ENCODE peak calls at places on chromosomes 2 and 18, in seven cellular contexts. G is A549, O is astrocyte of the cerebellum, Z is thoracic aorta, A is fibroblast of lung, P is BE2C, E is coronary artery. W is an unnamed sample.

GRCh38 chr18:27794527-27794926 is 382.4 kb downstream of the CDH2 start:
- DNase-seq in O (no peak), P (no peak), Z (no peak), A (no peak), G (no peak), E (no peak), W (no peak)

GRCh38 chr2:231563378-231563961 is 29.2 kb upstream of the TEX44 start:
- DNase-seq in A (peak), E (no peak), P (peak), Z (no peak), G (peak), O (peak), W (peak)

GRCh38 chr2:157480182-157480961 is 36.5 kb upstream of the CYTIP start:
- DNase-seq in A (peak), P (no peak), Z (no peak), G (no peak), E (no peak), O (no peak), W (no peak)

GRCh38 chr2:127674241-127675209 is 805 bp downstream of the LIMS2 start:
- DNase-seq in E (peak), O (no peak), A (no peak), Z (no peak), P (no peak), G (no peak), W (peak)

GRCh38 chr2:160471950-160472349 is 21.7 kb downstream of the RBMS1 start:
- DNase-seq in E (no peak), O (no peak), A (peak), Z (no peak), P (no peak), G (no peak), W (no peak)

GRCh38 chr18:72830109-72830508 is 37.7 kb downstream of the NETO1 start:
- DNase-seq in G (peak), Z (no peak), A (no peak), O (peak), P (no peak), E (no peak), W (peak)

GRCh38 chr18:35514752-35515459 is 17.1 kb upstream of the INO80C start:
- DNase-seq in P (no peak), A (no peak), G (no peak), Z (no peak), E (no peak), O (no peak), W (no peak)

GRCh38 chr2:110713508-110714362 is 18.6 kb upstream of the ACOXL start:
- DNase-seq in O (no peak), A (no peak), E (no peak), P (no peak), G (no peak), Z (no peak), W (no peak)

GRCh38 chr2:217979151-217979811 is 23.5 kb downstream of the TNS1 start:
- DNase-seq in A (peak), P (no peak), Z (no peak), O (no peak), E (no peak), G (no peak), W (no peak)

GRCh38 chr2:69217333-69218080 is 169.5 kb downstream of the GFPT1 start:
- DNase-seq in Z (no peak), P (no peak), E (no peak), G (no peak), O (no peak), A (no peak), W (no peak)

GRCh38 chr2:45311559-45311958 is 299.5 kb downstream of the SRBD1 start:
- DNase-seq in P (no peak), O (no peak), A (no peak), E (no peak), G (no peak), Z (no peak), W (no peak)

GRCh38 chr2:30428034-30428662 is 18.9 kb upstream of the LCLAT1 start:
- DNase-seq in A (no peak), G (no peak), Z (no peak), E (no peak), O (no peak), P (no peak), W (no peak)

GRCh38 chr2:182318466-182319309 is 108.1 kb downstream of the PDE1A start:
- DNase-seq in O (no peak), E (no peak), G (no peak), Z (no peak), P (no peak), A (peak), W (no peak)

GRCh38 chr2:190094471-190094870 is 31.9 kb upstream of the MSTN start:
- DNase-seq in A (no peak), Z (no peak), O (no peak), G (no peak), P (no peak), E (no peak), W (no peak)

GRCh38 chr2:239201531-239201876 is 199.3 kb downstream of the HDAC4 start:
- DNase-seq in G (no peak), O (no peak), A (no peak), E (no peak), Z (no peak), P (no peak), W (no peak)

GRCh38 chr2:215751200-215751910 is 262.0 kb downstream of the MREG start:
- DNase-seq in O (peak), G (peak), Z (no peak), A (peak), P (no peak), E (no peak), W (no peak)

GRCh38 chr2:45650851-45651414 is 542 bp upstream of the PRKCE start:
- DNase-seq in G (peak), A (peak), E (peak), O (peak), P (peak), Z (peak), W (peak)

GRCh38 chr18:49343179-49343578 is 117.3 kb downstream of the DYM start:
- DNase-seq in A (no peak), G (no peak), Z (no peak), E (no peak), O (no peak), P (no peak), W (no peak)

GRCh38 chr2:98771771-98772521 is 41.0 kb upstream of the MGAT4A start:
- DNase-seq in G (no peak), O (peak), E (no peak), A (no peak), Z (no peak), P (no peak), W (no peak)

GRCh38 chr2:7703523-7704144 is 786.4 kb downstream of the RNF144A start:
- DNase-seq in A (no peak), P (no peak), G (no peak), O (no peak), E (no peak), Z (no peak), W (no peak)

GRCh38 chr2:23803965-23804542 is 122.9 kb downstream of the ATAD2B start:
- DNase-seq in G (peak), Z (no peak), A (peak), E (no peak), P (peak), O (no peak), W (peak)

GRCh38 chr18:55997156-55997561 is 409.2 kb upstream of the TCF4 start:
- DNase-seq in E (no peak), Z (no peak), P (no peak), A (no peak), O (no peak), G (no peak), W (no peak)

GRCh38 chr2:108905906-108906305 is 83.1 kb downstream of the EDAR start:
- DNase-seq in O (no peak), E (peak), G (no peak), Z (no peak), P (no peak), A (no peak), W (no peak)

GRCh38 chr18:76465630-76466409 is 29.2 kb downstream of the ZNF516 start:
- DNase-seq in E (peak), O (no peak), Z (no peak), G (no peak), A (no peak), P (no peak), W (no peak)

GRCh38 chr2:139271149-139271548 is 491.0 kb upstream of the NXPH2 start:
- DNase-seq in Z (no peak), O (no peak), A (no peak), G (no peak), P (no peak), E (no peak), W (no peak)

GRCh38 chr2:168734199-168734746 is 68.2 kb upstream of the NOSTRIN start:
- DNase-seq in O (no peak), A (no peak), Z (no peak), G (no peak), E (no peak), P (no peak), W (no peak)

GRCh38 chr2:98586466-98587140 is 21.7 kb downstream of the COA5 start:
- DNase-seq in P (no peak), Z (no peak), A (no peak), O (no peak), G (no peak), E (no peak), W (no peak)

GRCh38 chr18:78878335-78878734 is 101.3 kb upstream of the SALL3 start:
- DNase-seq in Z (no peak), O (no peak), A (no peak), E (no peak), P (no peak), G (no peak), W (no peak)

GRCh38 chr2:109459485-109459884 is 154.3 kb downstream of the SEPTIN10 start:
- DNase-seq in G (no peak), A (no peak), E (peak), O (no peak), P (no peak), Z (no peak), W (no peak)

GRCh38 chr2:100411841-100412292 is 5.6 kb downstream of the CHST10 start:
- DNase-seq in Z (no peak), A (no peak), E (no peak), G (no peak), P (no peak), O (no peak), W (no peak)

DNA sequence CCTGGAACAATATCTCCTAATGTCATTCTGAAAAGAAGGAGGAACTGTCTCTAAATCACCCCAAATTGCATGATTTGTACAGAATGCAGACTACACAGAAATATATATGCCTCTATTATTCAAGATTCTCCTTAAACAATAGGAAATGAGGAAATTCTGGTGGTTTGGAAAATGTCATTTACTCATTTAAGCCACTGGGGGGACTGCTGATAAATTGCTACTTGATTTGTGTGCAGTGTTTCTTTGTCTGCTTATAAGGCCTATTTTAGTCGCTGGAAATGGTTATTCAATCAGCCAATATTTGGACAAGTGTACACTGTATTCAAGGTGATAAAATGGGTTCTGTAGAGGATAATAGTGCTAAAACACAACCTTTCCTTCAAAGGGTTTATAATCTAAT is 801.9 kb upstream of the CELF4 start:
- DNase-seq in P (no peak), O (no peak), G (no peak), A (no peak), E (no peak), Z (no peak), W (no peak)
- TF ChIP-seq CTCF in P (no peak), O (peak), G (no peak), A (no peak), E (no peak), Z (no peak), W (no peak)

GRCh38 chr18:47531759-47532158 is 280.3 kb upstream of the SKOR2 start:
- DNase-seq in P (no peak), A (no peak), E (no peak), G (no peak), Z (no peak), O (no peak), W (no peak)
- TF ChIP-seq CTCF in P (peak), A (no peak), E (no peak), G (no peak), Z (no peak), O (no peak), W (no peak)

GRCh38 chr18:36829362-36830140 is 624 bp downstream of the KIAA1328 start:
- DNase-seq in G (no peak), P (no peak), A (peak), E (no peak), Z (no peak), O (no peak), W (no peak)

GRCh38 chr18:36830141-36830495 is 1.2 kb downstream of the KIAA1328 start:
- DNase-seq in P (no peak), G (no peak), Z (no peak), E (no peak), O (no peak), A (no peak), W (no peak)

GRCh38 chr18:36828157-36828629 is 609 bp downstream of the TPGS2 start:
- DNase-seq in Z (no peak), O (peak), E (no peak), G (peak), P (no peak), A (peak), W (peak)

GRCh38 chr18:36831139-36831538 is 2.2 kb downstream of the KIAA1328 start:
- DNase-seq in Z (no peak), E (no peak), O (no peak), G (no peak), P (no peak), A (no peak), W (no peak)

GRCh38 chr18:36828630-36829361 is at the start of the genes KIAA1328 and TPGS2:
- DNase-seq in Z (peak), A (peak), G (peak), E (peak), P (peak), O (peak), W (peak)
- TF ChIP-seq CTCF in Z (peak), A (peak), G (peak), E (no peak), P (peak), O (peak), W (peak)

GRCh38 chr18:57353940-57354461 is 1.6 kb downstream of the ST8SIA3 start:
- DNase-seq in Z (no peak), E (no peak), G (peak), O (no peak), P (peak), A (peak), W (no peak)

GRCh38 chr18:57347784-57348183 is 4.6 kb upstream of the ST8SIA3 start:
- DNase-seq in E (no peak), G (no peak), A (no peak), O (no peak), P (no peak), Z (no peak), W (no peak)

GRCh38 chr18:57352761-57353136 is 392 bp downstream of the ST8SIA3 start:
- DNase-seq in E (no peak), G (no peak), A (no peak), O (no peak), P (peak), Z (no peak), W (no peak)

GRCh38 chr18:57352271-57352701 is at the start of gene ST8SIA3:
- DNase-seq in O (no peak), P (peak), A (no peak), E (no peak), G (no peak), Z (no peak), W (no peak)

GRCh38 chr18:57353137-57353939 is 981 bp downstream of the ST8SIA3 start:
- DNase-seq in G (no peak), A (no peak), O (no peak), E (no peak), Z (no peak), P (peak), W (no peak)
- TF ChIP-seq CTCF in G (no peak), A (no peak), O (no peak), E (no peak), Z (no peak), P (no peak), W (no peak)

GRCh38 chr2:192940767-192941166 is 746.0 kb upstream of the TMEFF2 start:
- DNase-seq in G (no peak), Z (no peak), E (no peak), A (no peak), O (no peak), P (no peak), W (no peak)
- TF ChIP-seq CTCF in G (no peak), Z (no peak), E (no peak), A (no peak), O (no peak), P (no peak), W (no peak)

GRCh38 chr2:237707859-237708398 is 80.5 kb downstream of the LRRFIP1 start:
- DNase-seq in O (no peak), Z (no peak), E (no peak), P (no peak), G (no peak), A (peak), W (no peak)
- TF ChIP-seq CTCF in O (no peak), Z (no peak), E (no peak), P (no peak), G (no peak), A (no peak), W (no peak)

DNA sequence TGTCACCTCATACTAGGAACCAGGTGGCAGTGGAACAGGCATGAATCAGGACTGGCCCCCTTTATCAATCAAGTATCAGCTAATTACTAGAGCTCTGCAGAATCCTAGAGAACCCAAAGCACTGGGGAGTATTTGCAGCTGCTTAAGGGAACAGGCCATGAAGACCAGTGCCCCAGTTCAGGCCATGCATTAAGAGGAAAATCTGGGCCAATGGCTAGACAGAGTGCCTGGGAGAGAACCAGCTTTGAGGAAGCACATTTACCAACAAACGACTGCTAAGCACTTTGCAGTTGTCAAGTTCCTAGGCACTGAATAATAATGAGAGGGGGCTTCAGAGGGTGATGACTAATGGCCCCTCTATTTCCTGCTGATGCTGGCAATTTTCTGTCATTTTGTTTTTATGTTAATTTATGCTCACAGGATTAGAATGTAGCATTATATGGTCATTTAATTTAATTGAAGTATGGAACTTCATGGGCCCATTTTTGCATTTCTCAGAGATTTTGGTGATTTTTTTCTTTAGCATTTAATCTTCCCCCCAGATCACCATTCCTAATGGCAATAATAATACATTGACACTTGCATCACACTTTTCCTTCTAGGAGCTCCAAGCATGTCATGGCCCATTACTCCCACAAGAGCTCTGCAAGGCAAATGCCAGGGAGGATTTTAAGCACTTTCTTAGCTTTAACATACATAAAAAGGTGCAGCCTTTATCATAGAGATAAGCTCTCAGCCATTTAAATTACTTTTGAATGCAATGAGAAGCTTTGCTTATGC is 147.7 kb upstream of the SPATS2L start:
- DNase-seq in A (no peak), O (no peak), Z (no peak), G (no peak), P (peak), E (no peak), W (no peak)
- TF ChIP-seq CTCF in A (no peak), O (no peak), Z (no peak), G (no peak), P (no peak), E (no peak), W (no peak)

DNA sequence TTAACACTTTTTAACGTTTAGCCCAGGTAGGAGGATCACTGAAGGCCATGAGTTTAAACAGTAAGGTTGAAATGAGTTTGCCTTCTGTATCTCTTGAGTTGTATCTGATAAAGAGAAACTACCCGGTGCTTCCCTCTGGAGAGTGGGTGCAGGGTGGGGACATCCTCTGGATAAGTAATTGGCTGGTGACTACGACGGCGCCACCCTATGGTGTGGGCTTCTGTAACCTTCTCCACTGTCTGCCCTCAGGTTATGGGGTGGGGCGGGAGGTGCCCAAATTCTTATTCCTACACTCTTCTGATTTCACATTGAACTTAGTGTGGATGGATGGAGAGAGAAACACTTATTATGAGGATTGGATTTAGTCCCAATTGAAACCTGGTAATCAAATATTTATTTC is 68.8 kb downstream of the LDLRAD4 start:
- DNase-seq in Z (no peak), A (no peak), P (no peak), G (no peak), E (no peak), O (no peak), W (no peak)
- TF ChIP-seq CTCF in Z (no peak), A (no peak), P (no peak), G (no peak), E (no peak), O (no peak), W (no peak)

DNA sequence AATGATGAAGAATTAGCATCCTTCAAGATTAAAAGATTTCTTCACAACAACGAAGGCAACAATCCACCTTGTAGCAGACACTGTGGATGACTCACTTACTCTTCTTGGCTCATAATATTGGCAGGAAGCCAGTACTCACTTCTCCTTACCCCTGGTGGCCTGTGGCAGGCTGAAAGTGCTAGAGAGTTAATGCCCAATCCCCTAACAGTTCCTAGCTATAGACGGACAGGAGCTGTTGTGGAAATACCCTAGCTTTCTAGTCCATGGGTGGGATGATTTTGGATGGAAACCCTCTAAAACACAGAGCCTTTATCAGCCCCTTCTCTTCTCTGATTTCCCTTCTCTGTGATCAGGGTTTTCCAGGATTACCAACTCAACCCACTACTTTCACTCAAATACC is 128.6 kb upstream of the NYAP2 start:
- DNase-seq in Z (no peak), A (peak), O (peak), E (no peak), G (peak), P (peak), W (peak)
- TF ChIP-seq CTCF in Z (no peak), A (peak), O (peak), E (no peak), G (no peak), P (peak), W (no peak)

DNA sequence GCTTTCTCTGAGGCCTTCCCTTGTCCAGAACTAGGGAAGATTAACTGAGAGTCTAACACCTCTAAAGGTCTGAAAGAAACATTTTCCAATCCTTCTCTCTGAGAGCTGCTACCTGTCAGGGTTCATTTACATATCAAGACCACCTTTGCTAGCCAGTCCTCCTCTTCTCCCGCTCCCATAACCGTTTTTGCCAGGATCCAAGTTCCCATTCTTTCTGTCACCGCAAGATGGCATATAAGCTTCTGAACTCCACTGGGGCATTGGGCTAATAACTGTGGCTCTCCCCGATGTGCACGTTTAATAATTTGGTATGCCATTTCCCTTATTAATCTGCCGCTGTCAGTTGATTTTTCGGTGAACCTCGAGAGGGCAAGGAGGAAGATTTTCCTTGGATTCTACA is 510.3 kb upstream of the CNTNAP5 start:
- DNase-seq in G (no peak), E (no peak), O (no peak), A (no peak), Z (no peak), P (no peak), W (no peak)
- TF ChIP-seq CTCF in G (no peak), E (no peak), O (no peak), A (peak), Z (no peak), P (no peak), W (no peak)

W was measured in Calu3.